ENCODE peak calls at places on chromosome 12, in five cellular contexts. V, F, I, O and R are unnamed samples.

GRCh38 chr12:126233625-126234024 is 1168.4 kb downstream of the AACS start:
- DNase-seq in F (no peak), O (no peak), I (no peak), V (no peak), R (no peak)

GRCh38 chr12:15550778-15551177 is 228.5 kb downstream of the PTPRO start:
- DNase-seq in F (no peak), V (no peak), O (no peak), I (no peak), R (no peak)

GRCh38 chr12:107320929-107321618 is 227.7 kb upstream of the CRY1 start:
- DNase-seq in F (peak), O (no peak), I (peak), V (no peak), R (no peak)

GRCh38 chr12:46351861-46352595 is 20.5 kb downstream of the SLC38A2 start:
- DNase-seq in O (no peak), I (no peak), V (no peak), F (no peak), R (no peak)

GRCh38 chr12:91239497-91239896 is 56.9 kb upstream of the DCN start:
- DNase-seq in V (no peak), F (no peak), I (no peak), O (no peak), R (no peak)

GRCh38 chr12:37548266-37548805 is 768.2 kb upstream of the ALG10B start:
- DNase-seq in I (no peak), O (no peak), F (no peak), V (no peak), R (no peak)

GRCh38 chr12:109951751-109952150 is 44.4 kb downstream of the GIT2 start:
- DNase-seq in I (no peak), F (no peak), V (no peak), O (no peak), R (no peak)

GRCh38 chr12:10590976-10591375 is 22.4 kb downstream of the MAGOHB start:
- DNase-seq in V (no peak), F (no peak), I (no peak), O (no peak), R (no peak)

GRCh38 chr12:72074956-72075355 is 136.3 kb downstream of the TPH2 start:
- DNase-seq in V (no peak), I (no peak), O (no peak), F (no peak), R (no peak)

GRCh38 chr12:98084391-98084790 is 431.0 kb upstream of the TMPO start:
- DNase-seq in F (no peak), O (no peak), V (no peak), I (no peak), R (no peak)

GRCh38 chr12:25692115-25693035 is 139.3 kb upstream of the LMNTD1 start:
- DNase-seq in I (no peak), O (no peak), F (no peak), V (no peak), R (no peak)

GRCh38 chr12:108638141-108638823 is 4.6 kb upstream of the SELPLG start:
- DNase-seq in I (peak), O (peak), V (no peak), F (no peak), R (no peak)

GRCh38 chr12:132620893-132621656 is 2.5 kb downstream of the P2RX2 start:
- DNase-seq in V (no peak), O (no peak), F (peak), I (no peak), R (no peak)

GRCh38 chr12:92224685-92225331 is 79.2 kb upstream of the BTG1 start:
- DNase-seq in V (no peak), F (no peak), O (no peak), I (no peak), R (no peak)

GRCh38 chr12:89733579-89734201 is 25.1 kb upstream of the ATP2B1 start:
- DNase-seq in O (no peak), V (no peak), I (no peak), F (no peak), R (no peak)

GRCh38 chr12:131929530-131930456 is 717 bp downstream of the PUS1 start:
- DNase-seq in O (no peak), V (no peak), F (peak), I (peak), R (no peak)

GRCh38 chr12:69509308-69509736 is 39.1 kb downstream of the FRS2 start:
- DNase-seq in V (no peak), O (no peak), I (no peak), F (no peak), R (no peak)

GRCh38 chr12:94430304-94430703 is 29.4 kb downstream of the CEP83 start:
- DNase-seq in V (no peak), F (no peak), O (no peak), I (no peak), R (no peak)

DNA sequence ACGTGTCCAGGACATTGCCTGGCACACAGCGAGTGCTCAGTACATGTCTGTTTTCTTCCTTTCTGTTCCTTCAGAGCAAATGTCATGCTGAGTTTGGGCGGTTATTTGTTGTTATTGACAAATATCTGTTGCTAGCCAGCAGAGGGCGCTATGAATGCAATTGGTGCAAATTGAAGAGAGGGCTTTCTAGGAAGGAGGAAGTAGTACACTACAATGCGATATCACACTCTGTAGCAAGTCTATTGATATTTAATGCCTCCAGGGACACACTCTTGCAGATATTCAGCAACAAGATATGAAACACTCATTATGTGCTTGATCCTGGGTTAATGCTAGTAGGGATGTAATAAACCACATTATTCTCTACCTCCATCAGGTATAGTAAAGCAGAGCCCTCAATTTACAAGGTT is 267.3 kb upstream of the SRRM4 start:
- DNase-seq in I (peak), V (no peak), F (no peak), O (no peak), R (no peak)
- TF ChIP-seq CTCF in I (peak), V (peak), F (peak), O (peak), R (peak)

DNA sequence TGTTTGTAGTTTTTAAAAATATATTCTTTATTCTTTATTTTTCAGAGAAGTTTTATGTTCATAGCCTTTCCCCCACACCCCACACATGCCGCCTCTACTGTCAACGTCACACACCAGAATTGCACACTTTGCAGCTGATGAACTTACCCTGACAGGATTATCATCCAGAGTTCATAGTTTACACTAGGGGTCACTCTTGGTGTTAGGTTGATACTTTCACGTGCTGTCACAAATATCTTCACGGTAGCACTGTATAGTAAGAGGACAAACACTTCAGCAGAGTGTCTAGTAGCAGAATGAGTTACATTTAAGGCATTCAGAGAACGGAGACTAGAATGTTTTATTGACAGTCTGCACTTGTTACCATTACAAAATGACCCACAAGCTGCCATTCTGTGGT is 5.2 kb downstream of the DPPA3 start:
- DNase-seq in V (no peak), I (no peak), O (no peak), F (no peak), R (no peak)
- TF ChIP-seq CTCF in V (no peak), I (no peak), O (no peak), F (no peak), R (peak)

GRCh38 chr12:88578821-88579518 is 1.3 kb downstream of the KITLG start:
- DNase-seq in F (peak), I (peak), O (no peak), V (no peak), R (no peak)
- TF ChIP-seq CTCF in F (peak), I (peak), O (peak), V (no peak), R (peak)

GRCh38 chr12:5887758-5888157 is 57.3 kb downstream of the ANO2 start:
- DNase-seq in V (no peak), O (no peak), I (no peak), F (no peak), R (no peak)

GRCh38 chr12:5888816-5889315 is 56.2 kb downstream of the ANO2 start:
- DNase-seq in I (no peak), F (no peak), V (no peak), O (no peak), R (no peak)

GRCh38 chr12:5884846-5885245 is 60.2 kb downstream of the ANO2 start:
- DNase-seq in O (no peak), V (no peak), F (no peak), I (no peak), R (no peak)

GRCh38 chr12:5884285-5884684 is 60.8 kb downstream of the ANO2 start:
- DNase-seq in I (no peak), F (no peak), O (no peak), V (no peak), R (no peak)

GRCh38 chr12:5889381-5890047 is 55.5 kb downstream of the ANO2 start:
- DNase-seq in O (no peak), F (no peak), I (no peak), V (no peak), R (no peak)
- TF ChIP-seq CTCF in O (no peak), F (no peak), I (no peak), V (no peak), R (peak)